ENCODE peak calls at places on chromosomes 4 and X, in nine cellular contexts. One of them, this sample, is unnamed.

GRCh38 chr4:188658958-188659522 is 519.8 kb downstream of the TRIML1 start:
- DNase-seq in SK-N-MC: no peak
- DNase-seq in GM04503: no peak
- DNase-seq in kidney glomerular epithelial cell: no peak
- DNase-seq in midbrain: no peak
- DNase-seq in ovary: no peak
- DNase-seq in pons: no peak
- DNase-seq in NCI-H2081: no peak
- DNase-seq in Right ventricle myocardium superior: peak
- DNase-seq in this sample: no peak

GRCh38 chr4:99200148-99200547 is 18.9 kb downstream of the ADH6 start:
- DNase-seq in SK-N-MC: no peak
- DNase-seq in GM04503: no peak
- DNase-seq in kidney glomerular epithelial cell: no peak
- DNase-seq in midbrain: no peak
- DNase-seq in ovary: no peak
- DNase-seq in pons: no peak
- DNase-seq in NCI-H2081: no peak
- DNase-seq in Right ventricle myocardium superior: no peak
- DNase-seq in this sample: no peak

GRCh38 chr4:12588572-12588971 is 895.6 kb downstream of the RAB28 start:
- DNase-seq in SK-N-MC: no peak
- DNase-seq in GM04503: no peak
- DNase-seq in kidney glomerular epithelial cell: no peak
- DNase-seq in midbrain: no peak
- DNase-seq in ovary: no peak
- DNase-seq in pons: no peak
- DNase-seq in NCI-H2081: no peak
- DNase-seq in Right ventricle myocardium superior: no peak
- DNase-seq in this sample: no peak

GRCh38 chrX:107747596-107748161 is 27.9 kb downstream of the TSC22D3 start:
- DNase-seq in SK-N-MC: no peak
- DNase-seq in GM04503: no peak
- DNase-seq in kidney glomerular epithelial cell: peak
- DNase-seq in midbrain: peak
- DNase-seq in ovary: no peak
- DNase-seq in pons: peak
- DNase-seq in NCI-H2081: peak
- DNase-seq in Right ventricle myocardium superior: no peak
- DNase-seq in this sample: no peak

GRCh38 chrX:13190051-13190450 is 129.8 kb downstream of the ATXN3L start:
- DNase-seq in SK-N-MC: no peak
- DNase-seq in GM04503: no peak
- DNase-seq in kidney glomerular epithelial cell: no peak
- DNase-seq in midbrain: no peak
- DNase-seq in ovary: no peak
- DNase-seq in pons: no peak
- DNase-seq in NCI-H2081: no peak
- DNase-seq in Right ventricle myocardium superior: no peak
- DNase-seq in this sample: no peak

GRCh38 chr4:111601671-111602070 is 543.6 kb upstream of the FAM241A start:
- DNase-seq in SK-N-MC: no peak
- DNase-seq in GM04503: no peak
- DNase-seq in kidney glomerular epithelial cell: no peak
- DNase-seq in midbrain: no peak
- DNase-seq in ovary: no peak
- DNase-seq in pons: no peak
- DNase-seq in NCI-H2081: no peak
- DNase-seq in Right ventricle myocardium superior: no peak
- DNase-seq in this sample: no peak

GRCh38 chrX:43688586-43688985 is 32.5 kb downstream of the MAOA start:
- DNase-seq in SK-N-MC: no peak
- DNase-seq in GM04503: no peak
- DNase-seq in kidney glomerular epithelial cell: no peak
- DNase-seq in midbrain: no peak
- DNase-seq in ovary: no peak
- DNase-seq in pons: no peak
- DNase-seq in NCI-H2081: no peak
- DNase-seq in Right ventricle myocardium superior: no peak
- DNase-seq in this sample: no peak

GRCh38 chrX:153970398-153971123 is 1.1 kb downstream of the HCFC1 start:
- DNase-seq in SK-N-MC: no peak
- DNase-seq in GM04503: no peak
- DNase-seq in kidney glomerular epithelial cell: no peak
- DNase-seq in midbrain: peak
- DNase-seq in ovary: peak
- DNase-seq in pons: no peak
- DNase-seq in NCI-H2081: peak
- DNase-seq in Right ventricle myocardium superior: peak
- DNase-seq in this sample: no peak

GRCh38 chrX:9912341-9912740 is 54.8 kb upstream of the CLDN34 start:
- DNase-seq in SK-N-MC: no peak
- DNase-seq in GM04503: no peak
- DNase-seq in kidney glomerular epithelial cell: no peak
- DNase-seq in midbrain: no peak
- DNase-seq in ovary: no peak
- DNase-seq in pons: peak
- DNase-seq in NCI-H2081: no peak
- DNase-seq in Right ventricle myocardium superior: no peak
- DNase-seq in this sample: no peak

GRCh38 chr4:56655209-56655626 is 25.9 kb downstream of the HOPX start:
- DNase-seq in SK-N-MC: no peak
- DNase-seq in GM04503: no peak
- DNase-seq in kidney glomerular epithelial cell: no peak
- DNase-seq in midbrain: peak
- DNase-seq in ovary: no peak
- DNase-seq in pons: no peak
- DNase-seq in NCI-H2081: peak
- DNase-seq in Right ventricle myocardium superior: peak
- DNase-seq in this sample: no peak

GRCh38 chrX:73668779-73669178 is 105.8 kb downstream of the CHIC1 start:
- DNase-seq in SK-N-MC: no peak
- DNase-seq in GM04503: no peak
- DNase-seq in kidney glomerular epithelial cell: no peak
- DNase-seq in midbrain: no peak
- DNase-seq in ovary: no peak
- DNase-seq in pons: no peak
- DNase-seq in NCI-H2081: no peak
- DNase-seq in Right ventricle myocardium superior: peak
- DNase-seq in this sample: no peak

GRCh38 chr4:7276538-7276937 is 84.2 kb downstream of the SORCS2 start:
- DNase-seq in SK-N-MC: no peak
- DNase-seq in GM04503: no peak
- DNase-seq in kidney glomerular epithelial cell: no peak
- DNase-seq in midbrain: no peak
- DNase-seq in ovary: no peak
- DNase-seq in pons: no peak
- DNase-seq in NCI-H2081: no peak
- DNase-seq in Right ventricle myocardium superior: peak
- DNase-seq in this sample: no peak

GRCh38 chr4:16844796-16845586 is 53.5 kb downstream of the LDB2 start:
- DNase-seq in SK-N-MC: no peak
- DNase-seq in GM04503: no peak
- DNase-seq in kidney glomerular epithelial cell: no peak
- DNase-seq in midbrain: no peak
- DNase-seq in ovary: no peak
- DNase-seq in pons: no peak
- DNase-seq in NCI-H2081: no peak
- DNase-seq in Right ventricle myocardium superior: no peak
- DNase-seq in this sample: no peak

GRCh38 chr4:73814679-73815078 is 21.8 kb upstream of the CXCL6 start:
- DNase-seq in SK-N-MC: no peak
- DNase-seq in GM04503: no peak
- DNase-seq in kidney glomerular epithelial cell: no peak
- DNase-seq in midbrain: no peak
- DNase-seq in ovary: no peak
- DNase-seq in pons: no peak
- DNase-seq in NCI-H2081: no peak
- DNase-seq in Right ventricle myocardium superior: no peak
- DNase-seq in this sample: no peak